ENCODE peak calls at places on chromosomes 2 and 18, in six cellular contexts. One of them, this sample, is unnamed.

GRCh38 chr2:236955675-236956618 is 129.7 kb upstream of the COPS8 start:
- DNase-seq in A673: no peak
- DNase-seq in CD8-positive, alpha-beta T cell: peak
- DNase-seq in stomach: peak
- DNase-seq in A549: no peak
- DNase-seq in OCI-LY7: no peak
- DNase-seq in this sample: no peak

GRCh38 chr2:69017080-69017479 is 4.1 kb downstream of the ANTXR1 start:
- DNase-seq in A673: peak
- DNase-seq in CD8-positive, alpha-beta T cell: no peak
- DNase-seq in stomach: no peak
- DNase-seq in A549: no peak
- DNase-seq in OCI-LY7: no peak
- DNase-seq in this sample: no peak

GRCh38 chr2:176562359-176563043 is 293.3 kb downstream of the MTX2 start:
- DNase-seq in A673: peak
- DNase-seq in CD8-positive, alpha-beta T cell: no peak
- DNase-seq in stomach: no peak
- DNase-seq in A549: no peak
- DNase-seq in OCI-LY7: no peak
- DNase-seq in this sample: no peak

GRCh38 chr2:195312662-195313061 is 344.4 kb upstream of the SLC39A10 start:
- DNase-seq in A673: peak
- DNase-seq in CD8-positive, alpha-beta T cell: no peak
- DNase-seq in stomach: no peak
- DNase-seq in A549: no peak
- DNase-seq in OCI-LY7: peak
- DNase-seq in this sample: no peak

GRCh38 chr18:47254341-47254939 is 3.0 kb upstream of the SKOR2 start:
- DNase-seq in A673: peak
- DNase-seq in CD8-positive, alpha-beta T cell: peak
- DNase-seq in stomach: no peak
- DNase-seq in A549: no peak
- DNase-seq in OCI-LY7: no peak
- DNase-seq in this sample: no peak

GRCh38 chr2:216551234-216551633 is 52.6 kb downstream of the RPL37A start:
- DNase-seq in A673: no peak
- DNase-seq in CD8-positive, alpha-beta T cell: no peak
- DNase-seq in stomach: peak
- DNase-seq in A549: no peak
- DNase-seq in OCI-LY7: no peak
- DNase-seq in this sample: no peak

GRCh38 chr2:16553222-16553621 is 112.4 kb downstream of the CYRIA start:
- DNase-seq in A673: peak
- DNase-seq in CD8-positive, alpha-beta T cell: peak
- DNase-seq in stomach: peak
- DNase-seq in A549: peak
- DNase-seq in OCI-LY7: peak
- DNase-seq in this sample: no peak

GRCh38 chr18:38458673-38459072 is 893.1 kb upstream of the CELF4 start:
- DNase-seq in A673: no peak
- DNase-seq in CD8-positive, alpha-beta T cell: no peak
- DNase-seq in stomach: no peak
- DNase-seq in A549: no peak
- DNase-seq in OCI-LY7: no peak
- DNase-seq in this sample: no peak

GRCh38 chr2:165018207-165018606 is 62.9 kb upstream of the SLC38A11 start:
- DNase-seq in A673: peak
- DNase-seq in CD8-positive, alpha-beta T cell: no peak
- DNase-seq in stomach: no peak
- DNase-seq in A549: no peak
- DNase-seq in OCI-LY7: peak
- DNase-seq in this sample: no peak

GRCh38 chr2:196415384-196415783 is 224.1 kb upstream of the CCDC150 start:
- DNase-seq in A673: no peak
- DNase-seq in CD8-positive, alpha-beta T cell: no peak
- DNase-seq in stomach: no peak
- DNase-seq in A549: no peak
- DNase-seq in OCI-LY7: peak
- DNase-seq in this sample: peak

GRCh38 chr18:44988821-44989587 is 308.3 kb downstream of the SETBP1 start:
- DNase-seq in A673: no peak
- DNase-seq in CD8-positive, alpha-beta T cell: no peak
- DNase-seq in stomach: no peak
- DNase-seq in A549: no peak
- DNase-seq in OCI-LY7: no peak
- DNase-seq in this sample: no peak

GRCh38 chr2:47205576-47206141 is 50.6 kb upstream of the STPG4 start:
- DNase-seq in A673: no peak
- DNase-seq in CD8-positive, alpha-beta T cell: no peak
- DNase-seq in stomach: peak
- DNase-seq in A549: no peak
- DNase-seq in OCI-LY7: no peak
- DNase-seq in this sample: no peak

GRCh38 chr2:51329512-51329911 is 297.6 kb upstream of the NRXN1 start:
- DNase-seq in A673: no peak
- DNase-seq in CD8-positive, alpha-beta T cell: no peak
- DNase-seq in stomach: no peak
- DNase-seq in A549: no peak
- DNase-seq in OCI-LY7: no peak
- DNase-seq in this sample: no peak

GRCh38 chr2:10742666-10743065 is 21.2 kb downstream of the ATP6V1C2 start:
- DNase-seq in A673: no peak
- DNase-seq in CD8-positive, alpha-beta T cell: no peak
- DNase-seq in stomach: no peak
- DNase-seq in A549: no peak
- DNase-seq in OCI-LY7: no peak
- DNase-seq in this sample: no peak

GRCh38 chr2:192026064-192026715 is 168.5 kb downstream of the TMEFF2 start:
- DNase-seq in A673: no peak
- DNase-seq in CD8-positive, alpha-beta T cell: no peak
- DNase-seq in stomach: no peak
- DNase-seq in A549: no peak
- DNase-seq in OCI-LY7: no peak
- DNase-seq in this sample: no peak

GRCh38 chr2:221962186-221962585 is 336.6 kb downstream of the PAX3 start:
- DNase-seq in A673: no peak
- DNase-seq in CD8-positive, alpha-beta T cell: no peak
- DNase-seq in stomach: no peak
- DNase-seq in A549: no peak
- DNase-seq in OCI-LY7: no peak
- DNase-seq in this sample: no peak

GRCh38 chr2:230974096-230974913 is 21.6 kb upstream of the SPATA3 start:
- DNase-seq in A673: no peak
- DNase-seq in CD8-positive, alpha-beta T cell: peak
- DNase-seq in stomach: no peak
- DNase-seq in A549: no peak
- DNase-seq in OCI-LY7: no peak
- DNase-seq in this sample: peak

GRCh38 chr2:12050381-12050780 is 303.9 kb downstream of the LPIN1 start:
- DNase-seq in A673: no peak
- DNase-seq in CD8-positive, alpha-beta T cell: no peak
- DNase-seq in stomach: no peak
- DNase-seq in A549: peak
- DNase-seq in OCI-LY7: peak
- DNase-seq in this sample: no peak

GRCh38 chr2:44016282-44016681 is 20.5 kb upstream of the LRPPRC start:
- DNase-seq in A673: peak
- DNase-seq in CD8-positive, alpha-beta T cell: peak
- DNase-seq in stomach: peak
- DNase-seq in A549: no peak
- DNase-seq in OCI-LY7: peak
- DNase-seq in this sample: peak

GRCh38 chr18:50696929-50697328 is 122.9 kb downstream of the MRO start:
- DNase-seq in A673: no peak
- DNase-seq in CD8-positive, alpha-beta T cell: no peak
- DNase-seq in stomach: no peak
- DNase-seq in A549: no peak
- DNase-seq in OCI-LY7: no peak
- DNase-seq in this sample: no peak

GRCh38 chr2:39492095-39492590 is 55.1 kb upstream of the MAP4K3 start:
- DNase-seq in A673: peak
- DNase-seq in CD8-positive, alpha-beta T cell: no peak
- DNase-seq in stomach: no peak
- DNase-seq in A549: peak
- DNase-seq in OCI-LY7: peak
- DNase-seq in this sample: no peak

GRCh38 chr2:202018950-202019349 is 14.7 kb upstream of the FZD7 start:
- DNase-seq in A673: no peak
- DNase-seq in CD8-positive, alpha-beta T cell: no peak
- DNase-seq in stomach: no peak
- DNase-seq in A549: no peak
- DNase-seq in OCI-LY7: no peak
- DNase-seq in this sample: no peak

GRCh38 chr2:59383473-59383872 is 1142.3 kb upstream of the FANCL start:
- DNase-seq in A673: no peak
- DNase-seq in CD8-positive, alpha-beta T cell: no peak
- DNase-seq in stomach: no peak
- DNase-seq in A549: no peak
- DNase-seq in OCI-LY7: no peak
- DNase-seq in this sample: no peak

GRCh38 chr2:146982393-146982846 is 862.4 kb upstream of the ACVR2A start:
- DNase-seq in A673: peak
- DNase-seq in CD8-positive, alpha-beta T cell: no peak
- DNase-seq in stomach: peak
- DNase-seq in A549: no peak
- DNase-seq in OCI-LY7: no peak
- DNase-seq in this sample: no peak
- H3K27ac ChIP-seq in A673: no peak
- H3K27ac ChIP-seq in CD8-positive, alpha-beta T cell: no peak
- H3K27ac ChIP-seq in stomach: peak
- H3K27ac ChIP-seq in A549: no peak
- H3K27ac ChIP-seq in OCI-LY7: no peak
- H3K27ac ChIP-seq in this sample: no peak

GRCh38 chr18:34550902-34551301 is 159.2 kb upstream of the DTNA start:
- DNase-seq in A673: no peak
- DNase-seq in CD8-positive, alpha-beta T cell: no peak
- DNase-seq in stomach: no peak
- DNase-seq in A549: no peak
- DNase-seq in OCI-LY7: no peak
- DNase-seq in this sample: no peak

GRCh38 chr18:34548973-34549294 is 161.2 kb upstream of the DTNA start:
- DNase-seq in A673: no peak
- DNase-seq in CD8-positive, alpha-beta T cell: no peak
- DNase-seq in stomach: no peak
- DNase-seq in A549: no peak
- DNase-seq in OCI-LY7: no peak
- DNase-seq in this sample: no peak

GRCh38 chr18:34551824-34552223 is 158.3 kb upstream of the DTNA start:
- DNase-seq in A673: no peak
- DNase-seq in CD8-positive, alpha-beta T cell: no peak
- DNase-seq in stomach: no peak
- DNase-seq in A549: no peak
- DNase-seq in OCI-LY7: no peak
- DNase-seq in this sample: no peak

GRCh38 chr18:34549367-34549766 is 160.7 kb upstream of the DTNA start:
- DNase-seq in A673: no peak
- DNase-seq in CD8-positive, alpha-beta T cell: no peak
- DNase-seq in stomach: no peak
- DNase-seq in A549: no peak
- DNase-seq in OCI-LY7: no peak
- DNase-seq in this sample: no peak

DNA sequence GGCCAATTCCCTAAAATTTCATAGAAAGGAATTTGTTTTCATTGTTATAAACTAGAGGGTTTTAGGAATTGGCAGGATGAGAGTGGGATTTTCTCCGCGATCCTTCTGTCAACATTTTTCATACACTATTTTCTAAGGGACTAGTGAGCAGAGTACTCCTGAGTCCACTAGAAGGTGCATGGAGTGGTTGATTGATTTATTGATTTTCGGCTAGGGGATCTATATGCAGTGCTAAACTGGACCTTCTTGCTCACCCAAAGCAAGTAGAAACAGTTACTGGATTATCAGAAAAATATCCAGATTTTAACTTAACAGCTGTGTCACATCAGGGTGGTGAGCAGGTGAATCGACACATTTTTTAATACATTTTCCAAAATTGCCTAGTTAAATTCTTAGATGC is 159.9 kb upstream of the DTNA start:
- DNase-seq in A673: no peak
- DNase-seq in CD8-positive, alpha-beta T cell: no peak
- DNase-seq in stomach: no peak
- DNase-seq in A549: no peak
- DNase-seq in OCI-LY7: no peak
- DNase-seq in this sample: no peak
- H3K27ac ChIP-seq in A673: no peak
- H3K27ac ChIP-seq in CD8-positive, alpha-beta T cell: no peak
- H3K27ac ChIP-seq in stomach: no peak
- H3K27ac ChIP-seq in A549: no peak
- H3K27ac ChIP-seq in OCI-LY7: no peak
- H3K27ac ChIP-seq in this sample: no peak

DNA sequence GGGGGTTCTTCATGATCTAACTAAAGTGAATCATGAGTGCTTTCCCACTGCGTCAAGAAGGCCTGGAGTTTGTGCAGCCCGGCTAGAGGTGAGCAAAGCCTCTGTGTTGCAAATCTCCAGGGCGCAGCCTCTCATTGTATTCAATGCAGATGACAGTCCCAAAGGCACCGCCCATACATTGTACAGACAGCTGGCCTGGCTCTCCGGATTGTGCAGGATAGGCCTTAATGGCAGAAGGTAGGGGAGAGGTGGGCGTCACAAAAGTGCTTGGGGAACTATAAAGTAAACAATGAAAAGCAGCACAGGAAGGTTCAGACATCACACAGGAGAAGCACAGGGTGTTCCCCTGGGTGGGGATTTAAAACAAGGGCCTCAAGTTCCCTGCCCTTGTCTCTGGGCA is 892 bp upstream of the GYPC start:
- DNase-seq in A673: no peak
- DNase-seq in CD8-positive, alpha-beta T cell: no peak
- DNase-seq in stomach: no peak
- DNase-seq in A549: no peak
- DNase-seq in OCI-LY7: no peak
- DNase-seq in this sample: no peak
- H3K27ac ChIP-seq in A673: no peak
- H3K27ac ChIP-seq in CD8-positive, alpha-beta T cell: no peak
- H3K27ac ChIP-seq in stomach: peak
- H3K27ac ChIP-seq in A549: no peak
- H3K27ac ChIP-seq in OCI-LY7: peak
- H3K27ac ChIP-seq in this sample: peak

GRCh38 chr2:84165256-84165655 is 293.8 kb downstream of the SUCLG1 start:
- DNase-seq in A673: no peak
- DNase-seq in CD8-positive, alpha-beta T cell: no peak
- DNase-seq in stomach: no peak
- DNase-seq in A549: no peak
- DNase-seq in OCI-LY7: no peak
- DNase-seq in this sample: no peak

GRCh38 chr2:84158605-84159004 is 300.5 kb downstream of the SUCLG1 start:
- DNase-seq in A673: no peak
- DNase-seq in CD8-positive, alpha-beta T cell: no peak
- DNase-seq in stomach: no peak
- DNase-seq in A549: no peak
- DNase-seq in OCI-LY7: no peak
- DNase-seq in this sample: no peak

DNA sequence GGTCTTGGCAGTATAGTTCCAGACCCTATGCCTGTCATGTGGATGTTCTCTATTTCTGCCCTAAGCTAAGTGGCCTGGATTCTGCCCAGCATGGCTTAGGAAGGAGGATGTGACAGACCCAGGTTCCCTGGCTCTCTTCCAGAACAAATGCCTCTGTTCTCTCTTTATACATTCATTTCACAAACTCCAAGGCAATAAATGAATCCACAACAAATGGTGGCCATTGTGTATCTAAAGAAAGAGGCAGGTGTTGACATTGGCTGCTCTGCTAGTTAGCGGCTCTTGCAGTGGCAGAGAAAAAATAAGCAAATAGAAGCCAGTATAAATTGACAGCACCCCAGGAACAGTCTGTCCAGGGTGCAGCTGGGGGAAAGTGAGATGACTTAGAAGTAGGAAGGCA is 298.6 kb downstream of the SUCLG1 start:
- DNase-seq in A673: no peak
- DNase-seq in CD8-positive, alpha-beta T cell: no peak
- DNase-seq in stomach: no peak
- DNase-seq in A549: no peak
- DNase-seq in OCI-LY7: no peak
- DNase-seq in this sample: no peak
- H3K27ac ChIP-seq in A673: no peak
- H3K27ac ChIP-seq in CD8-positive, alpha-beta T cell: no peak
- H3K27ac ChIP-seq in stomach: no peak
- H3K27ac ChIP-seq in A549: no peak
- H3K27ac ChIP-seq in OCI-LY7: no peak
- H3K27ac ChIP-seq in this sample: no peak